ENCODE peak calls at places on chromosome 18, in five cellular contexts. B is IMR-90, Q is SJSA1, V is cardiac muscle cell, Z is AG09309. R is an unnamed sample.

GRCh38 chr18:13394794-13395193 is 176.2 kb downstream of the LDLRAD4 start:
- DNase-seq in V (no peak), Z (no peak), B (no peak), Q (no peak), R (no peak)

GRCh38 chr18:50170004-50170403 is 24.9 kb downstream of the MYO5B start:
- DNase-seq in B (no peak), Z (no peak), Q (no peak), V (no peak), R (no peak)

GRCh38 chr18:48852292-48852691 is 98.5 kb downstream of the SMAD7 start:
- DNase-seq in Q (no peak), V (no peak), B (peak; percentile 46), Z (no peak), R (no peak)

GRCh38 chr18:3970929-3971328 is 484.2 kb downstream of the DLGAP1 start:
- DNase-seq in Q (no peak), Z (no peak), B (no peak), V (peak; percentile 55), R (no peak)

GRCh38 chr18:53586923-53587322 is 637.5 kb downstream of the MBD2 start:
- DNase-seq in Z (no peak), Q (no peak), V (no peak), B (no peak), R (no peak)

GRCh38 chr18:33755918-33756590 is 178.0 kb downstream of the ASXL3 start:
- DNase-seq in B (peak; percentile 93), Z (peak; percentile 8), Q (peak; percentile 57), V (no peak), R (peak; percentile 31)

GRCh38 chr18:33114749-33115148 is 325.8 kb downstream of the CCDC178 start:
- DNase-seq in Q (no peak), Z (no peak), V (no peak), B (no peak), R (no peak)

GRCh38 chr18:13216732-13217465 is 1.7 kb upstream of the LDLRAD4 start:
- DNase-seq in V (peak; percentile 71), Z (no peak), B (no peak), Q (no peak), R (peak; percentile 8)

GRCh38 chr18:2236232-2236631 is 335.1 kb downstream of the METTL4 start:
- DNase-seq in Q (no peak), Z (no peak), V (no peak), B (no peak), R (no peak)

GRCh38 chr18:32287249-32287648 is 97.4 kb downstream of the MEP1B start:
- DNase-seq in B (no peak), Q (no peak), Z (no peak), V (no peak), R (no peak)

GRCh38 chr18:28504100-28504499 is 327.2 kb upstream of the CDH2 start:
- DNase-seq in Q (no peak), B (no peak), V (no peak), Z (no peak), R (no peak)

GRCh38 chr18:71194438-71194837 is 905.6 kb downstream of the SOCS6 start:
- DNase-seq in Z (no peak), Q (no peak), V (no peak), B (no peak), R (no peak)

GRCh38 chr18:73638709-73639108 is 508.9 kb downstream of the FBXO15 start:
- DNase-seq in Q (no peak), Z (no peak), V (no peak), B (peak; percentile 71), R (no peak)

GRCh38 chr18:63236417-63236816 is 83.2 kb downstream of the BCL2 start:
- DNase-seq in V (no peak), Q (no peak), B (no peak), Z (no peak), R (no peak)

GRCh38 chr18:63236990-63237389 is 82.6 kb downstream of the BCL2 start:
- DNase-seq in Z (no peak), B (no peak), V (no peak), Q (no peak), R (no peak)

GRCh38 chr18:63237486-63237885 is 82.1 kb downstream of the BCL2 start:
- DNase-seq in B (no peak), Z (no peak), V (no peak), Q (no peak), R (peak; percentile 11)

GRCh38 chr18:63238711-63239110 is 80.9 kb downstream of the BCL2 start:
- DNase-seq in V (no peak), B (no peak), Q (no peak), Z (no peak), R (peak; percentile 10)

DNA sequence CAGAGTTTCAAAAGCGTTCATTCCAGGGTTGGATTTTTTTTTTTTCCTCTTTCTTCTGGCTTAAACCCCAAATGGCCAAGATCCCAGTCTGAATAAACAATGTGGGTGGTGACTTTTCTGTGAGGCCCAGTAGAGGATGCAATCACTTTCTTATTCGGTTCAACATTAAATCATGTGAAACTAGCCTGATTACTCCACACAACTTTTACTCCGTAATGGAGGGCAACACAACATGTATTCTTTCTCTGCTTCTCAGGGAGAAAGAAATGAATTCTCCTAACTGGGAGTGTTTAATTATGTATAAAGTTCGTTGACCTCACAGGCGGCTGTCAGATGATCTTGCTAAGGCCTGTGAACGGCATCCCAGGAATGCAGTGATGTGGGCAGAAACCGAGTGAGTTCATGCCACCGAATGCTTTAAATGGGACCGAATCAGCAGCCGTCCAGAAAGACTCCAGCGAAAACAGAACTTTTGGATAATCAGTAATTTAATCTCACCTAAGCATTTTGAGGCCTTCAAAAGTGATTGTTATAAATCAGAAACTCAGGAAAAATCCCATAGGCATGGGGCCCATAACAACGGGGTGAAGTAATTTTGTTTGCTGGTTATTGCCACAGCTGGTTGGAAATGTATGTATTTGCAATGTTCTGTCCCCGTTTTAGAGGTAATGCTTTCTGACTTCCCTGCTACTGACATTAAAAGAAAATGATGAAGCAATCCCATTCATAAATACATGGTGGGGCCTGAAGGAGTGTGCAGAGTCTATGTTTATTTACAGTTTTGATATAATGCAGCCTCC is 81.5 kb downstream of the BCL2 start:
- DNase-seq in B (peak; percentile 85), Z (peak; percentile 68), V (peak; percentile 64), Q (peak; percentile 86), R (peak; percentile 78)
- H3K4me3 ChIP-seq in B (peak overlapping the region; percentile 16), Z (no peak overlapping the region), V (no peak overlapping the region), Q (peak overlapping the region; percentile 10), R (peak overlapping the region; percentile 49)

DNA sequence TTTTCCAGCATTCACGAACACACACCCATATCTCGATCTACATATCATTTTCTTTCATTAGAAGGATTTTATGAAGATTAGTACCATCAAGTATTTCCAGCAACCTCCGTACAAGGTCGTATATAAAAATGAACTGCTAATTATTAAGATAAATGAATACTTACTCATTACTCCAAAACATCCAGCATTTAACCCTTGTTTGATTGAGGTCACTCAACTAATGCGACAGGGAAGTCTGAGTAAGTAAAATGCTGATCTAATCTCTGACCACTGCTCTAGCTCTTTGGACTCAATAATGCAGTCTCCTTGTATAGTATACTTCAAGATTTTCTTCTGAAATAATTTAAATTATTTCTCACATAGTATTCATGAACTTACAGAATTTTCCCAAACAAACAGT is 2.0 kb downstream of the ABHD3 start:
- DNase-seq in V (no peak), Q (no peak), Z (no peak), B (no peak), R (no peak)
- H3K4me3 ChIP-seq in V (no peak overlapping the region), Q (no peak overlapping the region), Z (no peak overlapping the region), B (no peak overlapping the region), R (no peak overlapping the region)

DNA sequence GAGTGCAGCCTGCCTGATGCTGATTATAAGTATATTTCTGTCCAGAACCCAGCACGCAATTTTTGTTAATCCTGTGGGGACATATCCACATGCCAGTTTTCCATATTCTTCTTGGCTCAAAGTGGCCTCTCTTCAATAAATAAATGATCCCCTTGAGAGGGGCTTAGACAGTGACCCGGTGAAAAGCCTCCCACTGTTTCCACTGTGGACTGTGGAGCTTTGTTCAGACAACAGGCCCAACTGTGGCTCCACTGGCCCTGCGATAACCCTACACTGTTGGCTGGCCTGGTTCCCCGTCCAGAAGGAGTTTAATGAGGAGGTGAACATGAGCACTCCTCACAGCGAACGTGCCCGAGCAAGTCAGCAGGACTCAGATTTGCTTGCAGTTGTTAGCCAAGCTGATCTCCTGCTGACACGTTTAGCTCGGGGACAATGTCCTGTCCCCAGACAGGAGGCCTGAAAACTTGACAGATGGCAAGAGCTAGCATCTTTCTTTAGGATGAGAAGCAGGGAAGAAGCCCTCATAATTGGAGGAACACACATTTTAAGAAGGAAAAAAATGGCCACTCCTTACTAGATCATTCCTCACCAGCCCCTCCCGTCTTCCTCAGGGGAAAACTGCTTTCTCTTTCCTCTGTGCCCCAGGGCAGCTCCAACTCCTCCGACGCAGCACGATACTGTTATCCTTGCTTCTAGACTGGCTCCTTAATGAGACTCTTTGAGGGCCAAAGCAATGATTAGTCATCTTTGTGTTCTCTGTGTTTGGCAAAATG is 20.0 kb upstream of the MTCL1 start:
- DNase-seq in Z (no peak), Q (peak; percentile 40), B (peak; percentile 32), V (no peak), R (peak; percentile 19)
- H3K4me3 ChIP-seq in Z (no peak overlapping the region), Q (no peak overlapping the region), B (no peak overlapping the region), V (no peak overlapping the region), R (peak overlapping the region; percentile 36)

DNA sequence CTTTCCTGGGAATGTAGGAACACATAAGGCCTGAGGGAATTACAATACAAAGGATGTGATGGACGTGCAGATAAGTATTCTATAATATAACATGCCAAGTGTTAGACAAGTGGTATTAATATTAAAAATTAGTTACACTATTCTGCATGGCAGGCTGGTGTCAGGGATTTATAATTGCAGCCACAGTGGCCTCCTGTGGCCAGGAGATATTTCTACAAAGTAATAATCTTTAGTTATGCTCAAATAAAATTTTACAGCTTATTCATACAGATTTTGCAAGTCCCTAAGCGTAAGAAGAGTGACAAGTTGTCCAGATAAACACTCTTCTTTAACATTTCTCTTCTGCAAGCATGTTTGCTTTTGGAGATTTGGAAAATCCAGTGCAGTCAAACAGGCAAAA is 90.4 kb upstream of the CBLN2 start:
- DNase-seq in Q (no peak), Z (no peak), B (no peak), V (no peak), R (no peak)
- H3K4me3 ChIP-seq in Q (no peak overlapping the region), Z (no peak overlapping the region), B (no peak overlapping the region), V (no peak overlapping the region), R (no peak overlapping the region)

DNA sequence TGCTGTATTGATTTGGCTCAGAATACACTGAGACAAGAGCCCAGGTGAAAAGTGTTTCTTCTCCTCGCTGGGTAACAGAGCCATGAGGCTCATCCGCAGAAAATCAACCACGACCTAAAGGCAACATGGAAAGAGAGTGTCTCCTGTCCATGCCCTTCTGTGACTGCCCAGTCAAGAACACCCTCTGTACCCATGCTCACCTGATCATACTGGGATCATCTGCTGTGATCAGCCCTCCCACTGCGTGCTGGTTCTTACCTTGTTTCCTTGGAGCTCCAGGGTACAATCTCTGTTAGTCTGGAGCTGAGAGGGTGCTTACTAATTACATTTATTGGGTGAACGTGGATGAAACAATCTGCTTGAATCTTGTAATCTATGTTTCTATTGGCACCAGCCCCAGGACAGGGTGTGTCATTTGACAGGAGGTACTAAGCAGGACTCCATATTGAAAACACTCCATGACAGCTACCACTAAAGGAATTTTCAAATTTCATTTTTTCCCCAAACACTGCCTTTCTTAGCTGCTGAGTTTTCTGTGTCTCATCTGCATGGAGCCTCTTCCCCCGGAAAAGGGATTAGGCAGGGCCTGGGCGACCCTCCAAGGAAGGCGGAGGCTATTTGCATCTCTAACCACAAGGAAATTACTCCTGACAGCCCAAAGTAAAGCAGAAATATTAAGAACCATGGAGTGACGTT is 39.7 kb upstream of the GRP start:
- DNase-seq in Q (no peak), Z (peak; percentile 48), V (no peak), B (peak; percentile 62), R (no peak)
- H3K4me3 ChIP-seq in Q (no peak overlapping the region), Z (no peak overlapping the region), V (no peak overlapping the region), B (no peak overlapping the region), R (no peak overlapping the region)